ENCODE peak calls at places on chromosome 5, in four cellular contexts. X is breast epithelium, O is stomach, J is spleen. Q is an unnamed sample.

GRCh38 chr5:17227868-17228267 is 10.4 kb downstream of the BASP1 start:
- DNase-seq in J (no peak), O (no peak), X (no peak), Q (no peak)

GRCh38 chr5:74617203-74617602 is 23.3 kb downstream of the ENC1 start:
- DNase-seq in O (no peak), J (no peak), X (no peak), Q (no peak)

GRCh38 chr5:145984072-145984471 is 47.7 kb downstream of the SH3RF2 start:
- DNase-seq in J (no peak), O (no peak), X (no peak), Q (no peak)

GRCh38 chr5:37272564-37272963 is 23.4 kb upstream of the CPLANE1 start:
- DNase-seq in J (no peak), O (peak; percentile 59), X (no peak), Q (no peak)

GRCh38 chr5:150789943-150790611 is 11.5 kb downstream of the SMIM3 start:
- DNase-seq in X (no peak), J (no peak), O (no peak), Q (no peak)

GRCh38 chr5:84378420-84378819 is 6.3 kb downstream of the EDIL3 start:
- DNase-seq in X (no peak), O (no peak), J (no peak), Q (no peak)

GRCh38 chr5:173310861-173311515 is 17.2 kb downstream of the STC2 start:
- DNase-seq in O (no peak), X (no peak), J (peak; percentile 34), Q (no peak)

GRCh38 chr5:76691470-76692273 is 24.3 kb upstream of the F2R start:
- DNase-seq in J (no peak), O (no peak), X (no peak), Q (no peak)

GRCh38 chr5:41788800-41789395 is 81.3 kb downstream of the OXCT1 start:
- DNase-seq in O (no peak), J (no peak), X (no peak), Q (no peak)

GRCh38 chr5:147921134-147921533 is 14.8 kb upstream of the C5orf46 start:
- DNase-seq in X (no peak), J (no peak), O (no peak), Q (no peak)

GRCh38 chr5:172364773-172365172 is 81.2 kb upstream of the UBTD2 start:
- DNase-seq in O (no peak), X (no peak), J (no peak), Q (no peak)

GRCh38 chr5:74684900-74685851 is at the start of gene HEXB:
- DNase-seq in O (peak; percentile 94), J (peak; percentile 98), X (peak; percentile 88), Q (no peak)

GRCh38 chr5:34826347-34826746 is 12.6 kb upstream of the TTC23L start:
- DNase-seq in X (no peak), O (no peak), J (no peak), Q (no peak)

GRCh38 chr5:102617187-102617856 is 118.5 kb upstream of the SLCO6A1 start:
- DNase-seq in J (no peak), O (no peak), X (no peak), Q (no peak)

GRCh38 chr5:109531262-109531661 is 121.5 kb upstream of the PJA2 start:
- DNase-seq in J (no peak), O (no peak), X (no peak), Q (no peak)

GRCh38 chr5:179265529-179266290 is 79.6 kb downstream of the ADAMTS2 start:
- DNase-seq in O (peak; percentile 62), X (peak; percentile 72), J (peak; percentile 78), Q (peak; percentile 98)

GRCh38 chr5:54909126-54909525 is 76.3 kb downstream of the ESM1 start:
- DNase-seq in J (no peak), O (no peak), X (no peak), Q (no peak)

GRCh38 chr5:93899026-93899600 is 157.7 kb upstream of the POU5F2 start:
- DNase-seq in J (no peak), O (no peak), X (no peak), Q (no peak)

GRCh38 chr5:67287795-67288194 is 91.2 kb upstream of the CD180 start:
- DNase-seq in X (no peak), J (no peak), O (no peak), Q (no peak)

DNA sequence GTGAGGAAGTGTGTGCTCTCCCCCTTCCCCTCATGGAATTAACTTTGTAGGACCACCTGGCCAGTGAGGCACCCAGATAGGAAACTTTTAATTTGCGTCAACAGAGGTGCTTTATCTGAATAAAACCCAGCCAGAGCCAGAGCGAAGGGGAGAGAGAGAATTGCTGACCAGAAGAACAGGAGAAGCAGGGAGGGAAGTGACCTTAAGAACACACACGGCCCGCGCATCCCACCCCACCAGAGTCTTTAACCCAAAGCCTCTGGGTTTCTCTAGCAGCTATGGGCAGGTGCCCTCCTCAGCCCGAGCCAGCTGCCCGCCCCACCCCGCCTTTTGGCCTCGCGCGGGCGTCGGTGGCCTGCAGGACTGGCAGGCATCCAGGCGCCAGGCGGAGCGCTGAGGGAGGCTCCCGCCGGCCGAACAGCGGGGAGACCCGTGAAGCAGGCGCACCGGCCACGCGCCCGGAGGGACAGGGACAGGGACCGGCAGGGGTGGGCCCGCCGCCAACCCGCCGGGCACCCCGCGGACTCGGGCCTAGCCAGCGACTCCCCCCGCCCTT is 568 bp downstream of the ERAP1 start:
- DNase-seq in O (peak; percentile 88), J (peak; percentile 94), X (peak; percentile 71), Q (no peak)
- TF ChIP-seq POLR2AphosphoS5 in O (peak; percentile 23), J (peak; percentile 82), X (no peak), Q (no peak)

GRCh38 chr5:180797256-180798192 is 5.1 kb downstream of the MGAT1 start:
- DNase-seq in J (no peak), X (no peak), O (no peak), Q (peak; percentile 70)
- H3K36me3 ChIP-seq in J (peaks cover 89% of the 10 kb centered on the region), X (no peaks in the 10 kb centered on the region), O (peaks cover 6% of the 10 kb centered on the region), Q (peaks cover 14% of the 10 kb centered on the region)

DNA sequence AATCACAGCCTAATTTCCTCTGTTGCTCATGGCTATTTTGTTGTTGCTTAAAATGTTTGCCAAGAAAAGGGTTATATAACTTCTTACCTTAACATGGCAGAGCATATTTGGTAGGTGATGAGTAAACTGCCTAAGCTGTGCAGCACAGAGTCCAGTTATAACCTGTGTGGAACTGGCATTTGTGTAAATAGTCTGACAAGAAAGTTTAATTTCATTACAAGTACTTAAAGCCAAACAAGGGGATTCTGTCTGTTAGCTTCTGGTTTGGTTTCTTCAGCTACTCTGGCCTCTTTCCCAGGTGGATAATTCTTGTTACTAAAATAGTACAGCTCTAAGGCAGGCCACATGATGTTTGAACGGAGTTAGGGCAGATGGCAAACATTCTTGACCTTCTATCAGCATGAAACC is 72.2 kb downstream of the PTCD2 start:
- DNase-seq in O (no peak), J (no peak), X (no peak), Q (no peak)
- H3K27ac ChIP-seq in O (no peak overlapping the region), J (no peak overlapping the region), X (peak overlapping the region; percentile 13), Q (no peak overlapping the region)

GRCh38 chr5:77693913-77694312 is 55.4 kb upstream of the OTP start:
- DNase-seq in J (no peak), X (no peak), O (no peak), Q (no peak)
- TF ChIP-seq POLR2AphosphoS5 in J (no peak), X (no peak), O (no peak), Q (no peak)

DNA sequence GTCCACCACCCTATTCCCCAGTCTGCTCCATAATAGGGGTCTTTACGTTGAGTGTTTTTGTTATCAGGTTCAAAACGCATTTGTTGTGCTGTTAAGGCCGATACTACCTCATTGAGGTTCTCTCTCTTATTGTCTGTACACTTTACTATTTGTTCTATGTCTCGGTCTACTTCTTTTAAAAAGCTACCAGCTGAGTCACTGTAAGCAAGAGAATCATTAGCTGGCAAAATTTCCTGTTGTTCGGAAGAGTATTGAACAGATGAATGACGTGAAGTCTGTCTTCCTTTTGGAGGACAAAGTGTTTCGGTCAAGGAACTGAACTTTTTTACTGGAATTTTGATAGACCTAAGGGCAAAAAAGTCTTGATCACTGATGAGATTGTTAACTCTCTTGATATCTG is 10.3 kb downstream of the LYSMD3 start:
- DNase-seq in O (no peak), X (no peak), J (no peak), Q (no peak)
- H3K36me3 ChIP-seq in O (peaks cover 4% of the 10 kb centered on the region), X (peaks cover 8% of the 10 kb centered on the region), J (peaks cover 74% of the 10 kb centered on the region), Q (peaks cover 11% of the 10 kb centered on the region)

DNA sequence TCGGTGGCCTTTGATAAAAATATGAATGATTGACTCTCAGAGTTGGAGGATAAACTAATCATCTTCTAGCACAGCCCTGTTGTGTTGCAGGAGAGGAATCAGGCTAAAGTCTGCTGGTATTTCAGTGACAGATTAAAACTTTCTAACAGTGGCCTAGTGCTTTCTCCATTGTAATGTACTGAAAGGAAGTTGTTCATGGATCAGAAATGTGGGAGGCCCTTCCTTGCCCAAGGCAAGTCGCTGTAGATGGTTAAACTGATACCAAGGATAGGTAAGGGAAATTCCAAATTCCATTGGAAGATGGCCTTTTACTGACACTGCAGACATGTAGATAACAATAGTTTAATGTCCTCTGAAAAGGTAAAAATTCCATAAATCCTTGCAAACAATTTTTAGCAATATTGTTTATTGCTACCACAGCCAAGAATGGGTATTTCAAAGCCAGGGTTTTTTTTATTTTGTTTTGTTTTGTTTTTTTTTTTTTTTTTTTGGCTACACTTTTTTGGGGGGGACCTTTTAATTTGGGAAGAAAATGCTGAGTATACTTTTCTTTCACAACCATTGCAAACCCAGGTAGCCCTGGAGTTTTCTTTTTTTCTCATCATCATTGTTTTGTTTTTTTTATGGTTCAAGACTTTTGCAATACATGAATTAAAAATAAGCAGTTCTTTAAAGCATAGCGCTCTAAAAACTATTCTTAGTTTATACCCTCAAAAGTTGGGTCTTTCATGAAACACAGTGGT is 35.5 kb downstream of the WDR36 start:
- DNase-seq in J (no peak), X (no peak), O (no peak), Q (no peak)
- H3K27ac ChIP-seq in J (no peak overlapping the region), X (no peak overlapping the region), O (no peak overlapping the region), Q (no peak overlapping the region)

GRCh38 chr5:125484272-125485002 is 738.0 kb upstream of the ZNF608 start:
- DNase-seq in X (peak; percentile 51), J (no peak), O (peak; percentile 82), Q (no peak)
- TF ChIP-seq POLR2AphosphoS5 in X (no peak), J (no peak), O (peak; percentile 52), Q (no peak)

GRCh38 chr5:135393229-135393628 is 5.8 kb downstream of the MACROH2A1 start:
- DNase-seq in O (no peak), J (no peak), X (no peak), Q (peak; percentile 78)
- H3K36me3 ChIP-seq in O (peaks cover 7% of the 10 kb centered on the region), J (peaks cover 53% of the 10 kb centered on the region), X (no peaks in the 10 kb centered on the region), Q (peaks cover 3% of the 10 kb centered on the region)

DNA sequence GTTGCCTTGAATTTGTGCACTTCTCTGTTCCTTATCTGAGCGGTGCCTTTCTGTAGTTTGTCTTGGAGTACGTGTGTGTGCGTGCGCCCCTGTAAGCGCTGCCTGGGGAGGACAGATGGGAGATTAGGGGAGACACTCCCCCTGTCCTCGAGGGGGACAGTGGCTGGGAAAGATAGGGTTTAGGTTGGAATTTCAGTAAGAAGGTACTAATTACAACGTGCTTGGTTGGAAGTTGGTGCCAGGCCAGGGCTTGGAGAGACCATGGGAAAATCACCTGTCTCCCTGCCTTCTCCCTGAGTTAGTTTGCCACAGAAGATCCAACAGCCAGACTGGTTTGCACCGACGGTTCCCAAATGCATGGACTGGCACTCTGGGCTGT is 73.2 kb downstream of the PIK3R1 start:
- DNase-seq in J (no peak), X (no peak), O (no peak), Q (no peak)
- H3K27ac ChIP-seq in J (peak overlapping the region; percentile 85), X (peak overlapping the region; percentile 90), O (peak overlapping the region; percentile 88), Q (peak overlapping the region; percentile 79)